ENCODE peak calls at places on chromosomes 11 and 22, in four cellular contexts. T is BJ, O is astrocyte of the spinal cord, R is kidney glomerular epithelial cell. K is an unnamed sample.

GRCh38 chr22:40180403-40180802 is 2.7 kb downstream of the TNRC6B start:
- DNase-seq in T (no peak), O (no peak), R (no peak), K (no peak)

GRCh38 chr22:27985323-27986275 is 66.5 kb upstream of the PITPNB start:
- DNase-seq in T (no peak), O (no peak), R (no peak), K (no peak)

GRCh38 chr22:36470162-36470993 is 11.1 kb downstream of the TXN2 start:
- DNase-seq in T (no peak), O (peak), R (peak), K (peak)

GRCh38 chr22:49997221-49997599 is 15.4 kb downstream of the IL17REL start:
- DNase-seq in T (no peak), O (no peak), R (no peak), K (no peak)

GRCh38 chr11:126943319-126943718 is 57.3 kb downstream of the KIRREL3 start:
- DNase-seq in T (no peak), O (no peak), R (no peak), K (no peak)

GRCh38 chr11:130168105-130168504 is 8.5 kb downstream of the ST14 start:
- DNase-seq in T (no peak), O (peak), R (no peak), K (no peak)

GRCh38 chr11:102319544-102319943 is 2.3 kb downstream of the BIRC3 start:
- DNase-seq in T (no peak), O (no peak), R (no peak), K (no peak)

GRCh38 chr11:57276857-57277505 is 39.9 kb upstream of the APLNR start:
- DNase-seq in T (no peak), O (no peak), R (no peak), K (no peak)

GRCh38 chr11:31240340-31240904 is 129.1 kb downstream of the DCDC1 start:
- DNase-seq in T (no peak), O (peak), R (peak), K (peak)

GRCh38 chr22:45917146-45917545 is 59.8 kb downstream of the WNT7B start:
- DNase-seq in T (no peak), O (no peak), R (no peak), K (peak)

K was measured in SHP77 treated with DMSO at 0.1 percent for 48 hours.